ENCODE peak calls at places on chromosomes 12 and 14, in five cellular contexts. One of them, this sample, is unnamed.

GRCh38 chr12:90261283-90261682 is 552.6 kb upstream of the ATP2B1 start:
- DNase-seq in left ventricle myocardium inferior: no peak
- DNase-seq in gastrocnemius medialis: no peak
- DNase-seq in activated naive CD4-positive, alpha-beta T cell: no peak
- DNase-seq in NCI-H1436: no peak
- DNase-seq in this sample: no peak

GRCh38 chr14:55537782-55538181 is 42.2 kb upstream of the KTN1 start:
- DNase-seq in gastrocnemius medialis: no peak
- DNase-seq in activated naive CD4-positive, alpha-beta T cell: no peak
- DNase-seq in NCI-H1436: no peak
- DNase-seq in left ventricle myocardium inferior: no peak
- DNase-seq in this sample: no peak

GRCh38 chr12:23596568-23596967 is 352.9 kb downstream of the SOX5 start:
- DNase-seq in NCI-H1436: no peak
- DNase-seq in activated naive CD4-positive, alpha-beta T cell: no peak
- DNase-seq in left ventricle myocardium inferior: no peak
- DNase-seq in gastrocnemius medialis: no peak
- DNase-seq in this sample: no peak

GRCh38 chr12:16330554-16330953 is 16.9 kb upstream of the MGST1 start:
- DNase-seq in activated naive CD4-positive, alpha-beta T cell: no peak
- DNase-seq in left ventricle myocardium inferior: no peak
- DNase-seq in NCI-H1436: peak
- DNase-seq in gastrocnemius medialis: no peak
- DNase-seq in this sample: no peak

GRCh38 chr12:46965137-46965536 is 114.3 kb upstream of the PCED1B start:
- DNase-seq in gastrocnemius medialis: no peak
- DNase-seq in NCI-H1436: no peak
- DNase-seq in left ventricle myocardium inferior: no peak
- DNase-seq in activated naive CD4-positive, alpha-beta T cell: no peak
- DNase-seq in this sample: no peak

GRCh38 chr12:50925342-50925651 is 27.0 kb upstream of the HIGD1C start:
- DNase-seq in NCI-H1436: peak
- DNase-seq in left ventricle myocardium inferior: no peak
- DNase-seq in gastrocnemius medialis: no peak
- DNase-seq in activated naive CD4-positive, alpha-beta T cell: no peak
- DNase-seq in this sample: no peak

GRCh38 chr12:19574606-19575005 is 135.3 kb downstream of the AEBP2 start:
- DNase-seq in NCI-H1436: no peak
- DNase-seq in activated naive CD4-positive, alpha-beta T cell: no peak
- DNase-seq in gastrocnemius medialis: no peak
- DNase-seq in left ventricle myocardium inferior: no peak
- DNase-seq in this sample: no peak

GRCh38 chr12:45182511-45182910 is 33.4 kb upstream of the ANO6 start:
- DNase-seq in NCI-H1436: no peak
- DNase-seq in gastrocnemius medialis: no peak
- DNase-seq in activated naive CD4-positive, alpha-beta T cell: no peak
- DNase-seq in left ventricle myocardium inferior: no peak
- DNase-seq in this sample: no peak

GRCh38 chr14:90815567-90815816 is 738 bp downstream of the TTC7B start:
- DNase-seq in NCI-H1436: no peak
- DNase-seq in left ventricle myocardium inferior: no peak
- DNase-seq in gastrocnemius medialis: no peak
- DNase-seq in activated naive CD4-positive, alpha-beta T cell: no peak
- DNase-seq in this sample: no peak

GRCh38 chr14:95274283-95274682 is 45.4 kb downstream of the CLMN start:
- DNase-seq in activated naive CD4-positive, alpha-beta T cell: no peak
- DNase-seq in NCI-H1436: no peak
- DNase-seq in gastrocnemius medialis: no peak
- DNase-seq in left ventricle myocardium inferior: no peak
- DNase-seq in this sample: no peak

GRCh38 chr12:93025145-93026103 is 96.3 kb upstream of the EEA1 start:
- DNase-seq in activated naive CD4-positive, alpha-beta T cell: no peak
- DNase-seq in left ventricle myocardium inferior: no peak
- DNase-seq in NCI-H1436: peak
- DNase-seq in gastrocnemius medialis: no peak
- DNase-seq in this sample: peak

GRCh38 chr12:113401066-113402000 is 2.4 kb downstream of the SDS start:
- DNase-seq in left ventricle myocardium inferior: no peak
- DNase-seq in NCI-H1436: no peak
- DNase-seq in activated naive CD4-positive, alpha-beta T cell: no peak
- DNase-seq in gastrocnemius medialis: no peak
- DNase-seq in this sample: no peak

GRCh38 chr12:99455350-99456037 is 192.1 kb upstream of the GARIN6 start:
- DNase-seq in activated naive CD4-positive, alpha-beta T cell: no peak
- DNase-seq in left ventricle myocardium inferior: no peak
- DNase-seq in gastrocnemius medialis: no peak
- DNase-seq in NCI-H1436: no peak
- DNase-seq in this sample: no peak

GRCh38 chr14:67510121-67510520 is 21.6 kb upstream of the TMEM229B start:
- DNase-seq in gastrocnemius medialis: no peak
- DNase-seq in left ventricle myocardium inferior: no peak
- DNase-seq in NCI-H1436: no peak
- DNase-seq in activated naive CD4-positive, alpha-beta T cell: no peak
- DNase-seq in this sample: no peak

GRCh38 chr12:57090924-57091632 is 2.2 kb downstream of the NAB2 start:
- DNase-seq in activated naive CD4-positive, alpha-beta T cell: no peak
- DNase-seq in NCI-H1436: no peak
- DNase-seq in left ventricle myocardium inferior: no peak
- DNase-seq in gastrocnemius medialis: no peak
- DNase-seq in this sample: no peak

GRCh38 chr14:35155962-35156361 is 33.6 kb downstream of the PRORP start:
- DNase-seq in activated naive CD4-positive, alpha-beta T cell: no peak
- DNase-seq in NCI-H1436: no peak
- DNase-seq in gastrocnemius medialis: no peak
- DNase-seq in left ventricle myocardium inferior: no peak
- DNase-seq in this sample: no peak

GRCh38 chr12:49537709-49538601 is 875 bp upstream of the KCNH3 start:
- DNase-seq in gastrocnemius medialis: no peak
- DNase-seq in activated naive CD4-positive, alpha-beta T cell: no peak
- DNase-seq in NCI-H1436: peak
- DNase-seq in left ventricle myocardium inferior: no peak
- DNase-seq in this sample: no peak

GRCh38 chr12:125194999-125195398 is 129.8 kb downstream of the AACS start:
- DNase-seq in left ventricle myocardium inferior: no peak
- DNase-seq in NCI-H1436: no peak
- DNase-seq in activated naive CD4-positive, alpha-beta T cell: no peak
- DNase-seq in gastrocnemius medialis: no peak
- DNase-seq in this sample: no peak

GRCh38 chr12:85951823-85952222 is 77.7 kb downstream of the NTS start:
- DNase-seq in left ventricle myocardium inferior: no peak
- DNase-seq in NCI-H1436: peak
- DNase-seq in activated naive CD4-positive, alpha-beta T cell: no peak
- DNase-seq in gastrocnemius medialis: no peak
- DNase-seq in this sample: no peak

GRCh38 chr14:20184181-20184580 is 6.5 kb upstream of the OR11G2 start:
- DNase-seq in left ventricle myocardium inferior: no peak
- DNase-seq in gastrocnemius medialis: no peak
- DNase-seq in activated naive CD4-positive, alpha-beta T cell: no peak
- DNase-seq in NCI-H1436: no peak
- DNase-seq in this sample: no peak

GRCh38 chr12:48004039-48004940 is at the start of gene COL2A1:
- DNase-seq in activated naive CD4-positive, alpha-beta T cell: no peak
- DNase-seq in left ventricle myocardium inferior: no peak
- DNase-seq in gastrocnemius medialis: no peak
- DNase-seq in NCI-H1436: peak
- DNase-seq in this sample: no peak

GRCh38 chr12:72256725-72257124 is 15.4 kb upstream of the TRHDE start:
- DNase-seq in left ventricle myocardium inferior: no peak
- DNase-seq in activated naive CD4-positive, alpha-beta T cell: no peak
- DNase-seq in gastrocnemius medialis: no peak
- DNase-seq in NCI-H1436: no peak
- DNase-seq in this sample: no peak

GRCh38 chr14:25108959-25109358 is 59.0 kb upstream of the STXBP6 start:
- DNase-seq in left ventricle myocardium inferior: no peak
- DNase-seq in NCI-H1436: no peak
- DNase-seq in activated naive CD4-positive, alpha-beta T cell: no peak
- DNase-seq in gastrocnemius medialis: no peak
- DNase-seq in this sample: peak

GRCh38 chr12:51391047-51391837 is at the start of gene GALNT6:
- DNase-seq in gastrocnemius medialis: no peak
- DNase-seq in NCI-H1436: no peak
- DNase-seq in activated naive CD4-positive, alpha-beta T cell: peak
- DNase-seq in left ventricle myocardium inferior: no peak
- DNase-seq in this sample: peak

GRCh38 chr14:65976771-65977170 is 509.4 kb upstream of the CCDC196 start:
- DNase-seq in NCI-H1436: no peak
- DNase-seq in left ventricle myocardium inferior: no peak
- DNase-seq in gastrocnemius medialis: no peak
- DNase-seq in activated naive CD4-positive, alpha-beta T cell: no peak
- DNase-seq in this sample: no peak

GRCh38 chr12:57522887-57523705 is 472 bp downstream of the MBD6 start:
- DNase-seq in NCI-H1436: peak
- DNase-seq in left ventricle myocardium inferior: peak
- DNase-seq in gastrocnemius medialis: peak
- DNase-seq in activated naive CD4-positive, alpha-beta T cell: no peak
- DNase-seq in this sample: peak

GRCh38 chr14:68815288-68816182 is 22.7 kb upstream of the ZFP36L1 start:
- DNase-seq in gastrocnemius medialis: peak
- DNase-seq in NCI-H1436: no peak
- DNase-seq in activated naive CD4-positive, alpha-beta T cell: no peak
- DNase-seq in left ventricle myocardium inferior: no peak
- DNase-seq in this sample: no peak

GRCh38 chr12:71589478-71589881 is 74.2 kb downstream of the ZFC3H1 start:
- DNase-seq in NCI-H1436: no peak
- DNase-seq in left ventricle myocardium inferior: no peak
- DNase-seq in gastrocnemius medialis: no peak
- DNase-seq in activated naive CD4-positive, alpha-beta T cell: no peak
- DNase-seq in this sample: no peak

GRCh38 chr14:22380511-22381455 is 208.2 kb downstream of the DAD1 start:
- DNase-seq in left ventricle myocardium inferior: no peak
- DNase-seq in activated naive CD4-positive, alpha-beta T cell: no peak
- DNase-seq in NCI-H1436: no peak
- DNase-seq in gastrocnemius medialis: no peak
- DNase-seq in this sample: no peak

GRCh38 chr12:20370001-20370381 is 1.7 kb downstream of the PDE3A start:
- DNase-seq in gastrocnemius medialis: peak
- DNase-seq in left ventricle myocardium inferior: peak
- DNase-seq in NCI-H1436: no peak
- DNase-seq in activated naive CD4-positive, alpha-beta T cell: no peak
- DNase-seq in this sample: peak

GRCh38 chr12:32390572-32391219 is 8.7 kb upstream of the FGD4 start:
- DNase-seq in left ventricle myocardium inferior: peak
- DNase-seq in gastrocnemius medialis: no peak
- DNase-seq in NCI-H1436: no peak
- DNase-seq in activated naive CD4-positive, alpha-beta T cell: no peak
- DNase-seq in this sample: no peak

This sample was measured in prostate gland.